ENCODE peak calls at places on chromosomes 13 and 19, in five cellular contexts. U is psoas muscle, Y is sigmoid colon, D is tibial artery, W is astrocyte of the cerebellum. S is an unnamed sample.
A peak's percentile ranks its signal among the peaks of the same experiment; 100 is the strongest.

GRCh38 chr19:58511353-58512208 is at the start of gene SLC27A5:
- DNase-seq in U (no peak), Y (no peak), D (no peak), W (no peak), S (no peak)

GRCh38 chr13:70817571-70817970 is 709.3 kb upstream of the KLHL1 start:
- DNase-seq in U (no peak), Y (no peak), D (no peak), W (peak; percentile 2), S (no peak)

GRCh38 chr19:13652810-13653590 is 111.3 kb upstream of the MRI1 start:
- DNase-seq in U (no peak), Y (no peak), D (no peak), W (no peak), S (no peak)

GRCh38 chr13:37640499-37640898 is 41.9 kb upstream of the POSTN start:
- DNase-seq in U (no peak), Y (no peak), D (no peak), W (peak; percentile 59), S (no peak)

GRCh38 chr19:5765220-5765619 is 19.3 kb downstream of the PRR22 start:
- DNase-seq in U (no peak), Y (no peak), D (no peak), W (no peak), S (no peak)

GRCh38 chr13:49357694-49358093 is 86.2 kb downstream of the CAB39L start:
- DNase-seq in U (no peak), Y (peak; percentile 7), D (no peak), W (no peak), S (no peak)

GRCh38 chr19:17170538-17171297 is 44.4 kb upstream of the USE1 start:
- DNase-seq in U (no peak), Y (no peak), D (no peak), W (no peak), S (no peak)

GRCh38 chr13:76991432-76991795 is 467 bp upstream of the CLN5 start:
- DNase-seq in U (peak; percentile 67), Y (peak; percentile 67), D (no peak), W (no peak), S (no peak)

GRCh38 chr13:30774214-30774730 is 38.9 kb downstream of the ALOX5AP start:
- DNase-seq in U (no peak), Y (no peak), D (no peak), W (no peak), S (no peak)

GRCh38 chr19:35991731-35992450 is 3.1 kb upstream of the SDHAF1 start:
- DNase-seq in U (no peak), Y (no peak), D (no peak), W (no peak), S (no peak)

GRCh38 chr13:21745307-21745706 is 74.4 kb downstream of the FGF9 start:
- DNase-seq in U (no peak), Y (no peak), D (no peak), W (no peak), S (no peak)

GRCh38 chr13:73767191-73767741 is 366.9 kb downstream of the KLF12 start:
- DNase-seq in U (no peak), Y (no peak), D (no peak), W (no peak), S (no peak)

GRCh38 chr19:290539-291521 is at the start of gene PLPP2:
- DNase-seq in U (peak; percentile 45), Y (no peak), D (no peak), W (no peak), S (no peak)

GRCh38 chr13:99307648-99308339 is 595 bp upstream of the GPR183 start:
- DNase-seq in U (no peak), Y (no peak), D (peak; percentile 40), W (no peak), S (no peak)

GRCh38 chr13:75776550-75776949 is 140.4 kb downstream of the LMO7 start:
- DNase-seq in U (no peak), Y (no peak), D (no peak), W (no peak), S (no peak)

GRCh38 chr19:21604351-21604926 is 99.0 kb downstream of the ZNF429 start:
- DNase-seq in U (no peak), Y (no peak), D (no peak), W (no peak), S (no peak)

GRCh38 chr13:20124303-20124702 is 36.5 kb downstream of the GJA3 start:
- DNase-seq in U (no peak), Y (no peak), D (no peak), W (no peak), S (no peak)

GRCh38 chr19:15251749-15252397 is 19.6 kb upstream of the EPHX3 start:
- DNase-seq in U (peak; percentile 95), Y (peak; percentile 97), D (peak; percentile 90), W (peak; percentile 94), S (peak; percentile 94)

GRCh38 chr19:32339988-32340874 is 5.2 kb upstream of the ZNF507 start:
- DNase-seq in U (peak; percentile 68), Y (peak; percentile 70), D (peak; percentile 69), W (peak; percentile 9), S (no peak)

GRCh38 chr19:8361921-8362793 is 1.8 kb upstream of the ANGPTL4 start:
- DNase-seq in U (peak; percentile 98), Y (peak; percentile 99), D (peak; percentile 97), W (peak; percentile 85), S (peak; percentile 94)

GRCh38 chr13:29947839-29948238 is 97.4 kb upstream of the UBL3 start:
- DNase-seq in U (no peak), Y (no peak), D (no peak), W (no peak), S (no peak)

GRCh38 chr19:11381535-11382369 is 2.4 kb downstream of the EPOR start:
- DNase-seq in U (peak; percentile 85), Y (peak; percentile 87), D (no peak), W (no peak), S (peak; percentile 59)

GRCh38 chr19:5642204-5642603 is 19.3 kb downstream of the SAFB start:
- DNase-seq in U (no peak), Y (peak; percentile 36), D (no peak), W (no peak), S (no peak)

GRCh38 chr19:33906578-33907335 is 110.1 kb downstream of the KCTD15 start:
- DNase-seq in U (no peak), Y (no peak), D (no peak), W (peak; percentile 5), S (no peak)

GRCh38 chr13:51324714-51325440 is 14.6 kb upstream of the SERPINE3 start:
- DNase-seq in U (no peak), Y (no peak), D (no peak), W (no peak), S (no peak)

GRCh38 chr19:48290923-48291700 is 21.2 kb downstream of the ZNF114 start:
- DNase-seq in U (peak; percentile 91), Y (peak; percentile 90), D (peak; percentile 75), W (peak; percentile 76), S (peak; percentile 86)

GRCh38 chr13:33509642-33510229 is 224.2 kb upstream of the STARD13 start:
- DNase-seq in U (no peak), Y (peak; percentile 81), D (peak; percentile 56), W (no peak), S (peak; percentile 21)

GRCh38 chr19:16938211-16938610 is 49.4 kb downstream of the F2RL3 start:
- DNase-seq in U (no peak), Y (peak; percentile 25), D (no peak), W (no peak), S (no peak)

GRCh38 chr19:54481326-54481930 is 8.3 kb upstream of the CDC42EP5 start:
- DNase-seq in U (no peak), Y (no peak), D (no peak), W (no peak), S (no peak)

GRCh38 chr13:59745395-59745788 is 418.3 kb downstream of the DIAPH3 start:
- DNase-seq in U (no peak), Y (no peak), D (no peak), W (no peak), S (no peak)

GRCh38 chr19:34555447-34555846 is 73.9 kb downstream of the WTIP start:
- DNase-seq in U (no peak), Y (no peak), D (no peak), W (no peak), S (no peak)

GRCh38 chr13:36884235-36884634 is 35.8 kb downstream of the SMAD9 start:
- DNase-seq in U (no peak), Y (no peak), D (no peak), W (peak; percentile 8), S (no peak)

GRCh38 chr13:49649244-49649962 is 21.1 kb downstream of the ARL11 start:
- DNase-seq in U (no peak), Y (no peak), D (no peak), W (no peak), S (no peak)

GRCh38 chr13:29522044-29522685 is 73.3 kb downstream of the SLC7A1 start:
- DNase-seq in U (no peak), Y (no peak), D (peak; percentile 76), W (peak; percentile 88), S (no peak)

GRCh38 chr19:41882568-41883462 is at the start of gene ARHGEF1:
- DNase-seq in U (peak; percentile 79), Y (peak; percentile 76), D (peak; percentile 35), W (no peak), S (no peak)

GRCh38 chr13:113000575-113000974 is 31.6 kb downstream of the MCF2L start:
- DNase-seq in U (no peak), Y (no peak), D (no peak), W (no peak), S (no peak)
- H3K4me3 ChIP-seq in U (no peak overlapping the region), Y (no peak overlapping the region), D (no peak overlapping the region), W (no peak overlapping the region), S (no peak overlapping the region)

GRCh38 chr13:61728468-61728867 is 312.8 kb upstream of the PCDH20 start:
- DNase-seq in U (no peak), Y (no peak), D (no peak), W (peak; percentile 65), S (no peak)
- TF ChIP-seq CTCF in U (no peak), Y (no peak), D (no peak), W (no peak), S (no peak)

GRCh38 chr19:45767881-45768643 is 990 bp downstream of the SIX5 start:
- DNase-seq in U (peak; percentile 88), Y (peak; percentile 91), D (peak; percentile 73), W (peak; percentile 27), S (peak; percentile 80)
- H3K4me3 ChIP-seq in U (peak overlapping the region; percentile 87), Y (peak overlapping the region; percentile 93), D (peak overlapping the region; percentile 93), W (peak overlapping the region; percentile 77), S (peak overlapping the region; percentile 84)

DNA sequence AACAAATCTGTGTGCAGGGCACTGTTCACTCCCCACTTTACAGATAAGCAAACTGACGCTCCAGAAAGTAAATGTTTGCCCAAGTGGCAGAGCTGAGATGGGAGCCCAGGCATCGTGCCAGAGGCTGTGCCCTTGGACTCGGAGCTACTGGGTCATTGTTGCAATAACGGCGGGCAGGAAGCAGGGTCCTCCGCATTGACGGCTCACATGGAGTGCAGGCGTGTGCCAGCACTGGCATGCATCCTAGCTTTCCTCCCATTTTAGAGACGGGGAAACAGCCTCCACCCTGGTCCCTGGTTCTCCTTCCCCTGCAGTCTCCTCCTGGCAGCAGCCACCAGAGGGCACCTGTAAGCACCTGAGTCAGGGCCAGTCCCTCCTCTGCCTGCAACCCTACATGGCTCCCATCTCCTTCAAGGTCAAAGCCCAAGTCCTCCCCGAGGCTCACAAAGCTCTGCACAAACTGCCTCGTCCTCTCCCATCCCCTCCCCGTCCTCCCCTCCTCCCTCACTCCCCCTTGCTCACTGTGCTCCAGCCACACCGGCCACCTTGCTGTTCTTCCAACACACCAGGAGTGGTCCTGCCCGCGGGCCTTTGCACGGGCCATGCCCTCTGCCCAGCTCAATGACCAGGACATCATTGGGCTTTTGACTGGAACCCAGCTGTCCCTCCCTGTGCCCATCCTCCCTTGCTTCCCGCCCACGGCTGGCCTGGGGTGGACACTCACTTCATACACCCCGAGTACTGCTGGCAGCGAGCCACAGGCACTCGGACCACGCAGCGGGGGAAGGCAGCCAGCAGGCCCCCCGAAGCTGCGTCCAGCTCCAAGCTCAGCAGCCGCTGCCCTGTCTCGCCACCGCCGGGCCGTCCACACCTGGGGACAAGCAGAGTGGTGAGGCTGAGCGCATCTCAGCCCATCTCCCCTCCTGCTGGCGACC is 7.7 kb upstream of the LRG1 start:
- DNase-seq in U (no peak), Y (no peak), D (no peak), W (no peak), S (no peak)
- TF ChIP-seq CTCF in U (peak; percentile 14), Y (no peak), D (no peak), W (peak; percentile 37), S (no peak)